ENCODE peak calls at places on chromosome 15, in six cellular contexts. I, C, X, H, V and B are unnamed samples.

GRCh38 chr15:91889143-91889815 is 35.8 kb downstream of the SLCO3A1 start:
- DNase-seq in V (no peak), I (no peak), H (no peak), C (no peak), X (no peak), B (no peak)

GRCh38 chr15:24039683-24040082 is 352.6 kb upstream of the NDN start:
- DNase-seq in H (no peak), C (no peak), V (no peak), I (no peak), X (peak), B (no peak)

GRCh38 chr15:70047386-70048195 is 50.1 kb downstream of the TLE3 start:
- DNase-seq in C (no peak), X (peak), I (no peak), V (peak), H (no peak), B (no peak)

GRCh38 chr15:72229947-72230196 is 1.1 kb downstream of the PKM start:
- DNase-seq in V (no peak), X (no peak), C (no peak), I (no peak), H (no peak), B (no peak)

GRCh38 chr15:73051402-73051810 is 857 bp upstream of the NEO1 start:
- DNase-seq in H (peak), C (peak), I (no peak), V (no peak), X (no peak), B (no peak)

GRCh38 chr15:92869263-92869940 is 30.7 kb upstream of the CHD2 start:
- DNase-seq in I (no peak), C (no peak), V (peak), X (peak), H (no peak), B (no peak)

GRCh38 chr15:82303956-82304640 is 41.5 kb downstream of the SAXO2 start:
- DNase-seq in V (no peak), X (no peak), H (no peak), I (no peak), C (no peak), B (no peak)

GRCh38 chr15:90903733-90904536 is 833 bp downstream of the MAN2A2 start:
- DNase-seq in H (peak), V (no peak), X (no peak), C (no peak), I (no peak), B (no peak)

GRCh38 chr15:56568466-56569167 is 103.7 kb upstream of the MNS1 start:
- DNase-seq in I (no peak), C (no peak), H (no peak), V (no peak), X (no peak), B (no peak)

GRCh38 chr15:36278219-36278618 is 301.2 kb upstream of the CDIN1 start:
- DNase-seq in V (peak), H (no peak), C (no peak), X (peak), I (no peak), B (no peak)

GRCh38 chr15:57345584-57345983 is 30.7 kb upstream of the CGNL1 start:
- DNase-seq in X (peak), V (no peak), H (peak), I (no peak), C (no peak), B (no peak)

GRCh38 chr15:24955549-24955929 is 752 bp downstream of the SNRPN start:
- DNase-seq in H (no peak), V (no peak), X (no peak), I (peak), C (peak), B (no peak)

GRCh38 chr15:81126887-81127286 is 7.2 kb upstream of the CFAP161 start:
- DNase-seq in H (no peak), V (no peak), C (no peak), X (no peak), I (no peak), B (no peak)

GRCh38 chr15:81740402-81740801 is 305.4 kb downstream of the MEX3B start:
- DNase-seq in I (no peak), X (no peak), H (no peak), V (no peak), C (no peak), B (no peak)

GRCh38 chr15:42080585-42081462 is 13.5 kb downstream of the PLA2G4D start:
- DNase-seq in I (no peak), X (peak), H (no peak), V (peak), C (no peak), B (no peak)

GRCh38 chr15:88907111-88907510 is 6.1 kb downstream of the MFGE8 start:
- DNase-seq in H (no peak), I (no peak), V (no peak), X (no peak), C (no peak), B (no peak)

GRCh38 chr15:59105839-59106238 is 893 bp downstream of the CCNB2 start:
- DNase-seq in C (no peak), H (no peak), I (no peak), V (no peak), X (no peak), B (no peak)